ENCODE peak calls at places on chromosome 15, in ten cellular contexts. Q, A, I, L, J, W, E, X, M and H are unnamed samples.

GRCh38 chr15:89628791-89629715 is 26.2 kb downstream of the KIF7 start:
- DNase-seq in M (no peak), E (no peak), L (no peak), I (no peak), X (no peak), W (no peak), J (peak), A (no peak), Q (no peak), H (no peak)

GRCh38 chr15:41945221-41945620 is 27.1 kb downstream of the EHD4 start:
- DNase-seq in W (no peak), I (no peak), M (no peak), Q (no peak), J (no peak), X (no peak), L (no peak), E (no peak), A (no peak), H (no peak)

GRCh38 chr15:24764375-24765171 is 89.0 kb downstream of the NPAP1 start:
- DNase-seq in Q (no peak), A (peak), X (no peak), L (no peak), W (no peak), J (no peak), I (no peak), M (no peak), E (no peak), H (no peak)

GRCh38 chr15:30922469-30923311 is 19.0 kb downstream of the FAN1 start:
- DNase-seq in X (peak), M (no peak), A (no peak), E (peak), I (no peak), Q (no peak), W (no peak), J (peak), L (peak), H (peak)

GRCh38 chr15:35450492-35450891 is 95.5 kb downstream of the DPH6 start:
- DNase-seq in Q (no peak), X (peak), J (no peak), M (no peak), L (no peak), I (no peak), W (no peak), E (peak), A (no peak), H (peak)

GRCh38 chr15:98807262-98807661 is 158.9 kb downstream of the IGF1R start:
- DNase-seq in Q (no peak), A (no peak), M (no peak), E (no peak), I (no peak), L (no peak), X (peak), J (no peak), W (peak), H (peak)

GRCh38 chr15:99181544-99181943 is 67.8 kb downstream of the TTC23 start:
- DNase-seq in Q (no peak), E (no peak), A (no peak), W (no peak), J (no peak), L (no peak), X (no peak), I (peak), M (peak), H (peak)

GRCh38 chr15:75149911-75150709 is 51.6 kb upstream of the C15orf39 start:
- DNase-seq in M (no peak), X (peak), I (no peak), W (no peak), L (no peak), E (peak), Q (no peak), J (no peak), A (no peak), H (peak)

GRCh38 chr15:45242289-45242688 is 9.7 kb upstream of the SLC28A2 start:
- DNase-seq in E (no peak), L (no peak), A (peak), W (no peak), X (no peak), J (no peak), Q (no peak), I (no peak), M (no peak), H (peak)

GRCh38 chr15:90062023-90062728 is 40.1 kb downstream of the IDH2 start:
- DNase-seq in Q (no peak), W (no peak), M (peak), A (peak), I (peak), L (peak), E (peak), J (peak), X (no peak), H (peak)

GRCh38 chr15:90617668-90618097 is 88.0 kb downstream of the CRTC3 start:
- DNase-seq in L (no peak), E (no peak), Q (no peak), M (no peak), A (no peak), W (no peak), I (no peak), X (no peak), J (no peak), H (no peak)

GRCh38 chr15:40130118-40130517 is 21.4 kb upstream of the BMF start:
- DNase-seq in E (no peak), I (no peak), W (no peak), A (no peak), Q (no peak), M (no peak), L (no peak), X (no peak), J (no peak), H (no peak)

GRCh38 chr15:40136470-40136869 is 24.4 kb upstream of the BUB1B start:
- DNase-seq in L (no peak), W (no peak), J (no peak), M (no peak), Q (no peak), A (no peak), E (no peak), I (no peak), X (no peak), H (no peak)

GRCh38 chr15:40130799-40131502 is 22.3 kb upstream of the BMF start:
- DNase-seq in J (no peak), X (no peak), I (no peak), A (no peak), M (no peak), E (no peak), Q (no peak), L (no peak), W (no peak), H (no peak)

GRCh38 chr15:40137011-40137906 is 23.6 kb upstream of the BUB1B start:
- DNase-seq in M (peak), J (peak), Q (no peak), I (no peak), X (no peak), E (no peak), W (no peak), L (no peak), A (no peak), H (no peak)

DNA sequence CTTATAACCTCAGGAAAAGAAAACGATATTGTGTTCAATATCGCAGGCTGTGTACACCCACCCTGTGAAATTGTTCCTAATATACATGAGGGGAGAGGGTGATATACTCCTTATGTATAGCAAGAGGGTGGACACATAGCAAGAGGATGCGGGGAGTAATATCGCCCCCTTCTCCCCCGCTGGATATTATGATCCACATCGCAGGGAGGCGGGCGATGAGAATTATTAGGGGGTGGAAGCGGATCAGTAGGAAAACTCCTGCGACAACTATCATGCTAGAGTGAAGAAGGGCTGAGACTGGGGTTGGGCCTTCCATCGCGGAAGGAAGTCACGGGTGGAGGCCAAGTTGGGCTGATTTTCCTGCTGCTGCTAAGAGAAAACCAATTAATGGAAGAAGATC is 24.9 kb upstream of the BMF start:
- DNase-seq in L (no peak), A (no peak), M (no peak), I (no peak), W (no peak), Q (no peak), E (no peak), X (no peak), J (no peak), H (no peak)
- TF ChIP-seq CTCF in L (no peak), A (no peak), M (no peak), I (no peak), W (no peak), Q (no peak), E (no peak), X (no peak), J (no peak), H (no peak)

GRCh38 chr15:78406016-78406590 is 31.9 kb upstream of the IREB2 start:
- DNase-seq in I (no peak), E (no peak), Q (no peak), X (no peak), W (no peak), J (no peak), L (no peak), M (no peak), A (no peak), H (peak)
- H3K4me3 ChIP-seq in I (no peak), E (no peak), Q (no peak), X (no peak), W (no peak), J (no peak), L (no peak), M (no peak), A (no peak), H (no peak)

DNA sequence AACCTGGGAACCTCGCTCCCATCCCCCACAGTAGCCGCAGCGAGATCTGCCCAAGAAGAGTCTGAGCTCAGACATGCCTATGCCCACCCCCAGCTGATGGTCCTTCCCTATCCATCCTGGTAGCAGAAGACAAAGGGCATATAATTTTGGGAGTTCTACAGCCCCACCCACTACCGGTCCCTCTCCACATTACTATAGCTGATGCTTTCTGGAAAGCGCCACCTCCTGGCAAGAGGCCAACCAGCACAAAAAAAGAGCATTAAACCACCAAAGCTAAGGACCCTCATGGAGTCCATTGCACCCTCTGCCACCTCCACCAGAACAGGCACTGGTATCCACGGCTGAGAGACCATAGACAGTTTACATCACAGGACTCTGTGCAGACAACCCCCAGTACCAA is 168.4 kb downstream of the MEGF11 start:
- DNase-seq in I (no peak), M (no peak), L (no peak), X (no peak), J (peak), E (no peak), W (no peak), Q (no peak), A (peak), H (no peak)
- TF ChIP-seq CTCF in I (no peak), M (no peak), L (no peak), X (no peak), J (peak), E (peak), W (no peak), Q (no peak), A (peak), H (no peak)

GRCh38 chr15:60916032-60916673 is 312.9 kb downstream of the RORA start:
- DNase-seq in I (no peak), J (no peak), W (no peak), Q (no peak), E (no peak), A (no peak), M (no peak), L (no peak), X (no peak), H (no peak)
- H3K4me3 ChIP-seq in I (no peak), J (no peak), W (no peak), Q (no peak), E (no peak), A (no peak), M (no peak), L (no peak), X (no peak), H (no peak)

GRCh38 chr15:59636184-59636583 is 21.1 kb downstream of the GTF2A2 start:
- DNase-seq in E (no peak), L (no peak), Q (no peak), X (no peak), A (no peak), J (no peak), I (no peak), W (no peak), M (no peak), H (no peak)

DNA sequence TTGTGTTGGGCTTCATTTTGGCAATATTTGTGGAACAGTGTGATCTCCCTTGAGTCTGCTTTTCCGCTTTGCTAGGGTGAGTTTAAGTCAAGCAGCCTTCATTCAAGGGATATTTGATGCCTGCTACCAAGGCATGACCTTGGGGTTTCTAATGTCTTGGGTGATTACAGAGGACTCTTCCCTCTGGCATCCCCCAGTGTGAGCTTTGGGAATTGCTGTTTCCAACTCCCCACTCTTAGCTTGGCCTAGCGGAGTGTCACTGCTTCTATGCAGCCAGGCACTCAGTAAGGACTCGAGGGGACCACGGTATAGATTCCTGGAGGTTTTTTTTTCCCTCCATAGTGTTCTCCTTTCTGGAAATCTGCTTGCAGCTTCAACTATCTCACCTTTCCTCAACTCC is 21.1 kb downstream of the GCNT3 start:
- DNase-seq in J (peak), L (no peak), M (peak), E (no peak), I (no peak), X (no peak), Q (no peak), W (no peak), A (no peak), H (peak)
- TF ChIP-seq CTCF in J (peak), L (no peak), M (peak), E (peak), I (no peak), X (peak), Q (no peak), W (peak), A (peak), H (peak)

GRCh38 chr15:65818927-65819562 is 27.0 kb upstream of the DENND4A start:
- DNase-seq in E (no peak), L (no peak), J (no peak), Q (no peak), M (no peak), I (no peak), W (no peak), X (peak), A (no peak), H (peak)
- H3K4me3 ChIP-seq in E (no peak), L (no peak), J (no peak), Q (peak), M (no peak), I (no peak), W (no peak), X (no peak), A (no peak), H (no peak)

DNA sequence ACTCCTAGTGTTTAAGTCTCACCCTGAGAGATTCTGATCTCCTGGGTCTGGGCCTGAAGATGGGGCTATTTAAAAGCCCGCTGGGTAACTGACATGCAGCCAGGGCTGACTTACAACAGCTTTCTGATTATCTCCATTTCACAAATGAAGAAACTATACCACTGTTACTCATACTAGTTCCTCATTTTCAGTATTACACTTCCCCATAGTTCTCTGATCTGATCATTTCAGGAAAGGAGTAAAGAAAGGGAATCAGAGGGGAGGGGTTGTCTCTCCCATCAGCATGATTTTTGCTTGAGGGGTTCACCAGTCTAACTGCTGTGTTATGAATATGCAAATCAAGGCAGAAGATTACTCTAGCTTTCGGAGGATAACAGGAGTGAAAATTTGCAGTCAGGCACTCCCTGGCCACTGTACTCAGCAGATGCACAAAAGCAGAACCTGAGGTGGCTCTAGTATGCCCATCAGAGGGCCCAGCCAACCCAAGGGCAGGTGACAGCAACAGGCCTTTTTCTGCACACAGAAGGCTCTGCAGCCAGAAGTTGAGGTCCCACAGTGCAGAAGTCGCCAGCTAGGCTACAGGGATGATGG is 59.4 kb downstream of the DAPK2 start:
- DNase-seq in A (no peak), E (peak), M (no peak), W (no peak), Q (no peak), X (no peak), I (no peak), L (no peak), J (no peak), H (no peak)
- TF ChIP-seq CTCF in A (no peak), E (no peak), M (no peak), W (no peak), Q (no peak), X (no peak), I (no peak), L (no peak), J (no peak), H (no peak)